ENCODE peak calls at places on chromosomes 13 and 19, in seven cellular contexts. E is HFF-Myc, Z is testis, I is spleen, L is mucosa of descending colon, T is fibroblast of lung, U is heart right ventricle. Q is an unnamed sample.

GRCh38 chr13:51158365-51158764 is 47.3 kb upstream of the C13orf42 start:
- DNase-seq in E (no peak), Z (no peak), L (no peak), T (no peak), I (no peak), U (no peak), Q (no peak)

GRCh38 chr19:39318071-39318470 is 2.6 kb downstream of the LRFN1 start:
- DNase-seq in U (no peak), E (no peak), L (no peak), Z (no peak), I (no peak), T (no peak), Q (no peak)

GRCh38 chr19:38251564-38252051 is 4.6 kb downstream of the PPP1R14A start:
- DNase-seq in E (no peak), I (no peak), L (no peak), U (peak), T (no peak), Z (peak), Q (no peak)

GRCh38 chr13:96075953-96076543 is 13.9 kb upstream of the HS6ST3 start:
- DNase-seq in T (no peak), E (no peak), L (no peak), Z (no peak), U (no peak), I (no peak), Q (no peak)

GRCh38 chr13:80033286-80033685 is 307.6 kb downstream of the SPRY2 start:
- DNase-seq in I (no peak), Z (no peak), U (no peak), T (peak), E (no peak), L (no peak), Q (no peak)

GRCh38 chr19:11483176-11484111 is 2.6 kb upstream of the ELAVL3 start:
- DNase-seq in I (no peak), T (no peak), L (no peak), E (no peak), Z (no peak), U (no peak), Q (no peak)

GRCh38 chr19:5103061-5103701 is 134.3 kb downstream of the KDM4B start:
- DNase-seq in E (no peak), U (peak), I (no peak), L (no peak), T (peak), Z (peak), Q (no peak)

GRCh38 chr19:16739546-16739945 is 19.9 kb downstream of the NWD1 start:
- DNase-seq in I (no peak), L (no peak), E (no peak), Z (no peak), T (no peak), U (no peak), Q (no peak)

GRCh38 chr19:870963-871401 is 11.5 kb downstream of the CFD start:
- DNase-seq in Z (no peak), T (peak), U (peak), E (no peak), I (no peak), L (no peak), Q (peak)

GRCh38 chr19:10259162-10259905 is 7.3 kb downstream of the MRPL4 start:
- DNase-seq in E (peak), T (peak), I (peak), L (peak), Z (peak), U (peak), Q (peak)

GRCh38 chr19:31648347-31648746 is 299.1 kb upstream of the TSHZ3 start:
- DNase-seq in E (no peak), U (no peak), I (no peak), Z (no peak), L (no peak), T (peak), Q (no peak)

GRCh38 chr19:16315825-16316505 is 8.7 kb upstream of the KLF2 start:
- DNase-seq in Z (peak), T (peak), I (no peak), E (peak), U (peak), L (peak), Q (no peak)

GRCh38 chr13:93987458-93987857 is 492.0 kb downstream of the DCT start:
- DNase-seq in E (no peak), U (no peak), Z (no peak), I (no peak), L (no peak), T (no peak), Q (no peak)

GRCh38 chr13:49827336-49827735 is 34.9 kb upstream of the KPNA3 start:
- DNase-seq in T (no peak), Z (no peak), U (no peak), L (no peak), I (no peak), E (no peak), Q (no peak)

GRCh38 chr13:19658192-19658591 is 24.7 kb downstream of the MPHOSPH8 start:
- DNase-seq in L (no peak), T (peak), I (no peak), E (no peak), U (no peak), Z (no peak), Q (no peak)

GRCh38 chr13:95604534-95604915 is 40.0 kb downstream of the DZIP1 start:
- DNase-seq in T (peak), U (no peak), L (no peak), E (no peak), I (no peak), Z (no peak), Q (no peak)

GRCh38 chr13:91358384-91358776 is 10.9 kb downstream of the MIR17HG start:
- DNase-seq in U (no peak), E (no peak), I (no peak), L (no peak), T (no peak), Z (no peak), Q (no peak)

GRCh38 chr13:114043421-114044053 is 69.7 kb upstream of the C13orf46 start:
- DNase-seq in E (peak), L (peak), T (peak), U (no peak), I (no peak), Z (no peak), Q (no peak)

DNA sequence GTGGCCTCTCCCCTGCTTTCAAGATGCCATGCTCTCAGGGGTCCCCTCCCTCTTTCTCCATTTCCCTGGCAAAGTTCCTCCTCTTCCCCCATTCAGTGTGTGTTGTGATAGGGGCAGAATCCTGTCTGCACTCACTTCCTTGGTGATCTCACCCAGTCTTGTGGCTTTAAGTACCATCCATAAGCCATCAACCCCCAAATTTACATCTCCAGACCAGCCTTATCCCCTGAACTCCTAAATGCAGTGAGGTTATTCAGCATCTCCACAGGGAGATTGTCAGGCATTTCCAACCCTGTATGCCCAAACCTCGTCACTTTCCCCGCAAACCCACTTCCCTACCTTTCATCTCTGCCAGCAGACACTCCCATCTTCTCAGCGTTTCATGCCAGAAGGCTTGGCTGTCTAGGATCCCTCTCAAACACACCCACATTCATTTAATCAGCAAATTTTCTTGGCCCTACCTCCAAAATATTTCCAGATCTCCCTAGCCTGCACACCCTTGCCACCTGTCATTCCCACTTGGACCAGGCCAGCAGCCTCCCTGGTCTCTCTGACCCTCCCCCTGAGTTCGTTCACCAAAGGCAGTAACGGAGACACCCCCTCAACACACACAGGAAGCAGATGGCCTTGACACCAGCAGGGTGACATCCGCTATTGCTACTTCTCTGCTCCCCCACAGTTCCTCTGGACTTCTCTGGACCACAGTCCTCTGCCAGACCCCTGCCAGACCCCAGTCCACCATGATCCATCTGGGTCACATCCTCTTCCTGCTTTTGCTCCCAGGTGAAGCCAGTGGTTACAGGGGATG is at the start of gene HCST:
- DNase-seq in T (peak), Z (no peak), U (no peak), I (peak), L (no peak), E (no peak), Q (no peak)
- TF ChIP-seq CTCF in T (no peak), Z (no peak), U (no peak), I (no peak), L (no peak), E (no peak), Q (no peak)

DNA sequence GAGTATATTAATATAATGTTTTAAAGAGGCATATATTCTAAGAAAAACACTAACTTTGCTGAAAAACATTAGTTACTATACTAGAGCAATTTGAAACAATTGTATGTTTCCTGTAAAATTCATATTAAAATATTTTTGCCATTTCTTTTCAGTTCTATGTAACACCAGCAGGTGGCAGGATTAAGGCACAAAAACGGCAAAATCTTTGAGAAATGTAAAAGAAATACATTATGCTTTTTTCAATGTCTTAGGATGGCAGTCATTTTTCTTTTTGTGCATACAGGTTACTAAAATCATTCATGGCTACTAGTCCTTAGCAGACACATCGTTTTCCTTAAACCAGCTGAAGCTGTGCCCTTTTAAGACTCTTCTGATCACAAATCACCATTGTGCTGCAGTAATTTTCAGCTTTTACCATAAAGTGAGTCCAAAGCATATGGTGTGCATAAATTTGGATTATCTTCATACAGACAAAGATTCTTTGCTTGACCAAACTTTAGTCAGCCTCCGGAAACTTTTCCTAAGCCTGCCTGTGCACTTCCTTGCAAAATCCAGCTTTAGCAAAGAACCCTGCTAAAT is 800.7 kb upstream of the SLITRK5 start:
- DNase-seq in I (no peak), T (no peak), L (peak), Z (no peak), U (no peak), E (no peak), Q (no peak)
- TF ChIP-seq CTCF in I (no peak), T (peak), L (no peak), Z (peak), U (peak), E (peak), Q (peak)

DNA sequence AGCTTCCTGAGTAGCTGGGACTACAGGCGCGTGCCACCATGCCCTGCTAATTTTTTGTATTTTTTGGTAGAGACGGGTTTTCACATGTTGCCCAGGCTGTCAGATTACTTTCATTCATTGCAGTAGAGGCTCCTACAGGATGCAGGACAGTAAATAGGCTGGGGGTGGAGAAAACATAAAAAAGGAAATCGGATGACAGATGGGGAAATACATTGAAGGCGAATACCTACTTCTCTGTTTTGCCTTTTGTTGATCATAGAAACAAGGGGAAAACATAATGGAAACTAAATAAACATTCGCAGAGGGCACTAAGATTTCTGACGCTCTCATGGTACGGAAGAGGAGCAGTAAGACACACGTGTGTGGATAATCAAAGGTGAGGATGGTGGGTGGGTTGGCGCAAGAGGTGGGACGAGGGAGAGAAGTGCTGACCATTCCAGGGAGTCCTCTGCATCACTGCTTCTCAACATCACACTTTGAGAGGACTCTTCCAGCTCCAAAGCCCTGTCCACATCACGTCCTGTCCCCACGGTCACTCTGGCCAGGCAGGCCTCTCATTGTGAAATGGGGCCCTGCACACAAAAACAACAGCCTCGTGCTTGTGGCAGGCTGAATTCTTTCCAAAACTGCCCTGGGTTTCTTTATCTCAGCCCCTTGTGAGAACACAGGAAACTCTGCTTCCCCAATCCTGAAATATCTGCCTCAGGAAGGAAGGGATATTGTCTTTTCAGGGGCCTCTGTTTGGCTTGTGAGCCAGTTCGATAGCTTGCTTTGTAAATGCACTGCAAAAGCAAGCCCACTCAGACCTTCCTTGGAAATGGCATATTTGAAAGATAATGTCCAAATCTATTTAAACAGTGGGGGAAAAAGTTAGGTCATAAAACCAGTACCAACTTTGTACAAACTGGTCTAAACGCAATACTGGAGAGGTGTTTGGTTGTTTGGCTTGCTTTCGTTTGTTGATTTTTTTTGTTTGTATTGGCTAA is 188.5 kb downstream of the FOXO1 start:
- DNase-seq in U (peak), I (no peak), Z (no peak), L (no peak), E (no peak), T (peak), Q (no peak)
- TF ChIP-seq CTCF in U (no peak), I (no peak), Z (no peak), L (no peak), E (no peak), T (no peak), Q (no peak)

GRCh38 chr19:49684251-49684982 is 5.0 kb upstream of the ADM5 start:
- DNase-seq in L (no peak), U (no peak), E (no peak), I (no peak), T (no peak), Z (no peak), Q (no peak)

GRCh38 chr19:49685845-49686332 is 3.5 kb upstream of the ADM5 start:
- DNase-seq in U (no peak), Z (no peak), T (no peak), E (no peak), I (peak), L (no peak), Q (no peak)

GRCh38 chr19:49686503-49687088 is 2.8 kb upstream of the ADM5 start:
- DNase-seq in Z (no peak), L (no peak), E (no peak), U (no peak), I (no peak), T (no peak), Q (no peak)

GRCh38 chr19:49683814-49684250 is 5.6 kb upstream of the ADM5 start:
- DNase-seq in T (no peak), E (no peak), I (no peak), Z (no peak), L (no peak), U (no peak), Q (no peak)

GRCh38 chr19:49684983-49685553 is 4.3 kb upstream of the ADM5 start:
- DNase-seq in U (no peak), Z (no peak), E (no peak), I (no peak), T (no peak), L (no peak), Q (no peak)
- TF ChIP-seq CTCF in U (no peak), Z (no peak), E (no peak), I (no peak), T (no peak), L (no peak), Q (peak)

GRCh38 chr19:48717059-48717395 is 2.5 kb downstream of the MAMSTR start:
- DNase-seq in E (no peak), U (no peak), T (peak), I (no peak), Z (no peak), L (no peak), Q (no peak)

GRCh38 chr19:48714759-48715261 is 4.7 kb downstream of the MAMSTR start:
- DNase-seq in E (no peak), Z (no peak), I (no peak), U (no peak), L (peak), T (no peak), Q (no peak)

GRCh38 chr19:48715276-48715675 is 4.2 kb downstream of the MAMSTR start:
- DNase-seq in Z (no peak), E (no peak), U (no peak), T (no peak), L (no peak), I (no peak), Q (no peak)

GRCh38 chr19:48713864-48714755 is 5.4 kb downstream of the MAMSTR start:
- DNase-seq in T (peak), E (peak), Z (peak), U (peak), L (peak), I (peak), Q (peak)

DNA sequence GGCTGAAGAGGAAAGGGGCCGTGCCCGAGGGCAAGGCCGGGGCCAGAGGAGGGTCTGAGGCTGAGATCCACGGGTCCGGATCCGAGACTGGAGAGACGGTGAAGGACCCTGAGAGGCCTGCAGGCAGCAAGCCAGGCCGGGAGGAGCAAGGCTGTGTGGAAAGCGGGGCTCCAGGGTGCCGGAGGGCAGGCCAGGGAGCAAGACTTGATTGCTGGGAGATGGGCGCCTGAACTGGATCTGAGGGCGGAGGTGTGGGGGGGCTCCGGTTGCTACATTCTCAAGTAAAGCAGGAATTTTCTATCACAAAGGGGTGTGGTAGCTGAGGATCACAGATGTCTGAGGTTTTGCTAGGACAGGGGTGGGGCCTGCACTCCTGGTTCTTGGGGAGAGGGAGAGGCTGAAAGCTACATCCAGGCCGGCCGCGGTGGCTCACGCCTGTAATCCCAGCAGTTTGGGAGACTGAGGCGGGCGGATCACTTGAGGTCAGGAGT is 3.8 kb downstream of the MAMSTR start:
- DNase-seq in E (no peak), U (no peak), Z (peak), L (no peak), I (no peak), T (no peak), Q (no peak)
- TF ChIP-seq CTCF in E (no peak), U (no peak), Z (no peak), L (no peak), I (no peak), T (no peak), Q (no peak)

GRCh38 chr13:33184131-33184485 is 101.4 kb downstream of the STARD13 start:
- DNase-seq in T (no peak), I (no peak), L (no peak), U (no peak), Z (no peak), E (no peak), Q (no peak)
- TF ChIP-seq CTCF in T (no peak), I (no peak), L (no peak), U (no peak), Z (no peak), E (no peak), Q (no peak)

GRCh38 chr19:18274776-18275356 is 614 bp upstream of the IQCN start:
- DNase-seq in Z (peak), E (no peak), T (peak), L (peak), I (peak), U (peak), Q (no peak)
- TF ChIP-seq CTCF in Z (no peak), E (no peak), T (no peak), L (no peak), I (no peak), U (peak), Q (peak)

GRCh38 chr19:29393915-29394460 is 131.8 kb upstream of the VSTM2B start:
- DNase-seq in L (no peak), E (no peak), Z (no peak), I (no peak), T (no peak), U (no peak), Q (no peak)
- TF ChIP-seq CTCF in L (no peak), E (no peak), Z (no peak), I (no peak), T (no peak), U (no peak), Q (no peak)